ENCODE peak calls at places on chromosome 1, in four cellular contexts. One of them, this sample, is unnamed.

GRCh38 chr1:84737572-84737971 is 47.3 kb upstream of the SSX2IP start:
- DNase-seq in epithelial cell of esophagus: no peak
- DNase-seq in AG08396: no peak
- DNase-seq in T follicular helper cell: no peak
- DNase-seq in this sample: no peak

GRCh38 chr1:7437036-7437435 is 334.1 kb upstream of the VAMP3 start:
- DNase-seq in T follicular helper cell: no peak
- DNase-seq in epithelial cell of esophagus: no peak
- DNase-seq in AG08396: no peak
- DNase-seq in this sample: no peak

GRCh38 chr1:32753532-32754281 is 51.1 kb upstream of the SYNC start:
- DNase-seq in AG08396: peak; percentile 97
- DNase-seq in epithelial cell of esophagus: peak; percentile 87
- DNase-seq in T follicular helper cell: peak; percentile 60
- DNase-seq in this sample: peak; percentile 84

GRCh38 chr1:119968068-119968492 is 71.8 kb upstream of the ADAM30 start:
- DNase-seq in AG08396: peak; percentile 8
- DNase-seq in T follicular helper cell: peak; percentile 50
- DNase-seq in epithelial cell of esophagus: peak; percentile 75
- DNase-seq in this sample: peak; percentile 45

GRCh38 chr1:181089777-181090505 is 1.4 kb downstream of the IER5 start:
- DNase-seq in epithelial cell of esophagus: peak; percentile 83
- DNase-seq in T follicular helper cell: peak; percentile 72
- DNase-seq in AG08396: peak; percentile 44
- DNase-seq in this sample: peak; percentile 33

GRCh38 chr1:209485167-209485566 is 98.3 kb upstream of the CAMK1G start:
- DNase-seq in epithelial cell of esophagus: peak; percentile 99
- DNase-seq in AG08396: no peak
- DNase-seq in T follicular helper cell: no peak
- DNase-seq in this sample: no peak

GRCh38 chr1:157966034-157966671 is 27.3 kb upstream of the KIRREL1 start:
- DNase-seq in AG08396: peak; percentile 48
- DNase-seq in epithelial cell of esophagus: no peak
- DNase-seq in T follicular helper cell: no peak
- DNase-seq in this sample: no peak

GRCh38 chr1:22975694-22976093 is 3.0 kb upstream of the LACTBL1 start:
- DNase-seq in T follicular helper cell: no peak
- DNase-seq in AG08396: no peak
- DNase-seq in epithelial cell of esophagus: peak; percentile 13
- DNase-seq in this sample: no peak

GRCh38 chr1:229757226-229757625 is 131.2 kb downstream of the URB2 start:
- DNase-seq in T follicular helper cell: no peak
- DNase-seq in epithelial cell of esophagus: no peak
- DNase-seq in AG08396: no peak
- DNase-seq in this sample: no peak

GRCh38 chr1:156106624-156107488 is 7.7 kb upstream of the LMNA start:
- DNase-seq in AG08396: no peak
- DNase-seq in T follicular helper cell: no peak
- DNase-seq in epithelial cell of esophagus: no peak
- DNase-seq in this sample: no peak

GRCh38 chr1:190475394-190476250 is 2.0 kb downstream of the BRINP3 start:
- DNase-seq in epithelial cell of esophagus: no peak
- DNase-seq in AG08396: no peak
- DNase-seq in T follicular helper cell: no peak
- DNase-seq in this sample: no peak

GRCh38 chr1:158087320-158087927 is 93.3 kb upstream of the CD1D start:
- DNase-seq in T follicular helper cell: no peak
- DNase-seq in AG08396: peak; percentile 85
- DNase-seq in epithelial cell of esophagus: peak; percentile 71
- DNase-seq in this sample: peak; percentile 72

GRCh38 chr1:75985827-75986226 is 53.6 kb upstream of the ASB17 start:
- DNase-seq in epithelial cell of esophagus: peak; percentile 74
- DNase-seq in T follicular helper cell: no peak
- DNase-seq in AG08396: peak; percentile 7
- DNase-seq in this sample: no peak

GRCh38 chr1:116417678-116418077 is 44.6 kb downstream of the ATP1A1 start:
- DNase-seq in T follicular helper cell: no peak
- DNase-seq in AG08396: no peak
- DNase-seq in epithelial cell of esophagus: no peak
- DNase-seq in this sample: no peak

GRCh38 chr1:214446772-214447556 is 104.4 kb downstream of the PTPN14 start:
- DNase-seq in epithelial cell of esophagus: peak; percentile 97
- DNase-seq in T follicular helper cell: no peak
- DNase-seq in AG08396: peak; percentile 80
- DNase-seq in this sample: peak; percentile 41